ENCODE peak calls at places on chromosomes 6 and 20, in four cellular contexts. U is pancreas, N is breast epithelium, X is colonic mucosa. W is an unnamed sample. For H3K4me1, the result is how much of the 10 kb centered on the place peaks cover.

GRCh38 chr6:11668455-11668854 is 110.1 kb downstream of the ADTRP start:
- DNase-seq in N (no peak), U (no peak), X (no peak), W (no peak)

GRCh38 chr20:1390552-1391403 is 2.1 kb downstream of the FKBP1A start:
- DNase-seq in U (no peak), X (peak), N (no peak), W (no peak)

GRCh38 chr6:56890683-56891429 is 64.1 kb upstream of the BEND6 start:
- DNase-seq in X (no peak), N (no peak), U (no peak), W (no peak)

GRCh38 chr20:40486297-40486696 is 202.7 kb downstream of the MAFB start:
- DNase-seq in X (no peak), U (no peak), N (no peak), W (no peak)

GRCh38 chr20:5870462-5871021 is 79.8 kb downstream of the TRMT6 start:
- DNase-seq in N (no peak), X (no peak), U (no peak), W (no peak)

GRCh38 chr20:32234135-32234808 is 26.6 kb downstream of the POFUT1 start:
- DNase-seq in U (no peak), N (no peak), X (no peak), W (no peak)

GRCh38 chr6:169070506-169071176 is 183.0 kb downstream of the THBS2 start:
- DNase-seq in X (peak), N (no peak), U (peak), W (peak)

GRCh38 chr6:43434441-43434840 is 7.1 kb downstream of the ABCC10 start:
- DNase-seq in U (no peak), N (no peak), X (no peak), W (peak)

GRCh38 chr6:52089758-52090348 is 2.4 kb upstream of the PKHD1 start:
- DNase-seq in X (no peak), U (no peak), N (no peak), W (no peak)

GRCh38 chr6:39937686-39938333 is 3.5 kb upstream of the MOCS1 start:
- DNase-seq in N (no peak), U (no peak), X (peak), W (no peak)

GRCh38 chr6:47175656-47176055 is 133.5 kb upstream of the ADGRF1 start:
- DNase-seq in N (no peak), U (no peak), X (no peak), W (no peak)

GRCh38 chr20:63617092-63617875 is 9.6 kb downstream of the GMEB2 start:
- DNase-seq in N (no peak), U (no peak), X (no peak), W (no peak)

GRCh38 chr20:33211817-33212424 is 5.2 kb upstream of the BPIFA3 start:
- DNase-seq in X (peak), N (no peak), U (peak), W (no peak)

GRCh38 chr6:35028781-35029180 is 112.4 kb downstream of the TCP11 start:
- DNase-seq in X (no peak), N (no peak), U (no peak), W (no peak)

GRCh38 chr20:39880890-39881289 is 808.1 kb downstream of the MAFB start:
- DNase-seq in N (no peak), X (no peak), U (no peak), W (no peak)

GRCh38 chr6:39072830-39073229 is 24.2 kb downstream of the GLP1R start:
- DNase-seq in X (no peak), U (no peak), N (no peak), W (no peak)

GRCh38 chr6:34001706-34002645 is 143.9 kb downstream of the GRM4 start:
- DNase-seq in X (no peak), U (no peak), N (no peak), W (no peak)

GRCh38 chr20:4512891-4513550 is 208.7 kb upstream of the PRND start:
- DNase-seq in X (no peak), U (no peak), N (no peak), W (no peak)

GRCh38 chr20:3606021-3606420 is 57.2 kb downstream of the GFRA4 start:
- DNase-seq in N (no peak), U (no peak), X (no peak), W (no peak)

GRCh38 chr20:6831461-6831860 is 64.0 kb downstream of the BMP2 start:
- DNase-seq in N (no peak), X (no peak), U (no peak), W (no peak)

GRCh38 chr20:1440024-1440423 is 26.6 kb downstream of the NSFL1C start:
- DNase-seq in N (no peak), U (no peak), X (no peak), W (no peak)

GRCh38 chr6:42263165-42263852 is 45.6 kb upstream of the MRPS10 start:
- DNase-seq in X (no peak), U (no peak), N (no peak), W (no peak)

GRCh38 chr6:54053893-54054391 is 57.3 kb upstream of the MLIP start:
- DNase-seq in U (no peak), X (peak), N (no peak), W (no peak)

GRCh38 chr6:30311101-30311500 is 15.6 kb upstream of the TRIM39 start:
- DNase-seq in N (no peak), X (no peak), U (no peak), W (no peak)

GRCh38 chr20:52083627-52084232 is 107.8 kb downstream of the ZFP64 start:
- DNase-seq in N (no peak), X (peak), U (peak), W (no peak)

GRCh38 chr6:42083530-42083929 is 33.2 kb downstream of the TAF8 start:
- DNase-seq in U (no peak), X (no peak), N (no peak), W (no peak)

GRCh38 chr6:107656883-107657282 is 167.0 kb downstream of the SOBP start:
- DNase-seq in X (no peak), N (no peak), U (no peak), W (peak)

GRCh38 chr6:104161960-104162669 is 697.6 kb downstream of the HACE1 start:
- DNase-seq in N (no peak), U (no peak), X (no peak), W (no peak)

GRCh38 chr20:1946762-1947534 is 46.9 kb downstream of the PDYN start:
- DNase-seq in N (no peak), U (no peak), X (peak), W (peak)

GRCh38 chr6:169566961-169567360 is 134.9 kb downstream of the WDR27 start:
- DNase-seq in N (no peak), X (no peak), U (no peak), W (no peak)

GRCh38 chr6:35343092-35343834 is 905 bp downstream of the PPARD start:
- DNase-seq in X (peak), U (peak), N (no peak), W (peak)

GRCh38 chr6:35202066-35202546 is 11.7 kb upstream of the SCUBE3 start:
- DNase-seq in U (no peak), X (peak), N (no peak), W (peak)

GRCh38 chr6:36771145-36771544 is 68.1 kb downstream of the CPNE5 start:
- DNase-seq in X (no peak), N (no peak), U (no peak), W (no peak)
- H3K4me1 ChIP-seq in X (under half), N (under half), U (under half), W (half or more)

DNA sequence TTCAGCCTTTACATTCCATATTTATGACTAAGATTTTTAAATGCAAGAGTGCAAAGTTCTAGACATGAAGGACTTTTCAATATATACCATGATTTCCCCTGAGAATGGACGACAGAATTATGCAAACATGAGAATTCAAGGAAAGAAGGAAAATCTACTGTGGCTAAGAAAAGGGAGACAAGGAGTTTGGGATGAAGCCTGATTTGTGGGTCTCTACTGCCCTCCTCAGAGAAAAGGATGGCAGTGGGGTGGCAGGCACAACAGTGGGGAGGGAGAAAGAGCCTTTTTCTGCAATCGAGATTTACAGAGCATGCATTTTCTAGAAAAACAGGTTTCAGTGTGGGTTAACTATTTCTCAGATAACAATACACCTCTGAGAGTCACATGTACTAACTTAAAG is 466.9 kb upstream of the NRSN1 start:
- DNase-seq in X (no peak), U (no peak), N (no peak), W (no peak)
- TF ChIP-seq CTCF in X (peak), U (no peak), N (peak), W (peak)

DNA sequence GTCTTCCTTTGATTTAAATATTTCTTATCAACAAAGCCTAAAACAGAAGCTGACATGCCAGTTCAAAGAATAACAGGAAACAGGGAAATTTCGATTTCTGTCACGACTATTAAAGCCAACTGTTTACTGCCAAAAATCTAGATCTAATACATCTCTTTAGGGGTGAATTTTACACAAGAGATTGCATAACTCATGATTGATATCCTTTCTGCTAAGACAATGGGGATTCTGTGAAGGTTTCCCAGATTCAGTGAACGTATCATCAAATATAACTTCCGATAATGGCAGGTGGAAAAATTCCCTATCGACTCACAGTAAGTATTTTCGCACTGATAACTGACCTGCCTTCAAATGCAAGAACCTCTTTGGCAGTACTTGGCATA is 42.9 kb downstream of the NHSL1 start:
- DNase-seq in X (no peak), N (no peak), U (no peak), W (no peak)
- H3K27ac ChIP-seq in X (peak), N (peak), U (peak), W (no peak)

DNA sequence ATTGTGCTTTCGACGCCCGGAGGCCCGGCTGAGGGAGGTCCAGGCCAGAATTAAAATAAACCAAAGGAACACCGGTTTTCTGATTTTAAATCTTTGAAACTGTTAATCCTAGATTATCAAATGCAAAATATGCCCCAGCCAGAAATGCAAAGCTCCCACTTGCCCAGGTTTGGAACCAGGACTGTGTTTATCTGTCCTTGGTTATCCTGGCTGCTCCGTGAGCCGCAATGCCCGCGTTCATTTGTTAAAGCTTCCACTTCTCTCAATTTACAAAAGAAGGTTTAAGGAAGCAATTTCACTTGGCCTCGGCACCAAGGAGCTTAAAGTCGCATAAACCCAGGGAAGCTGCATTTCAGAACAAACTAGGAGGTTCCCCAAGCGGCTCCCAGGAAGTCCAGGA is 250.0 kb downstream of the TAF4 start:
- DNase-seq in N (no peak), X (no peak), U (no peak), W (no peak)
- H3K4me1 ChIP-seq in N (under half), X (under half), U (under half), W (under half)

GRCh38 chr6:159463440-159463839 is 229.6 kb downstream of the SOD2 start:
- DNase-seq in X (no peak), N (no peak), U (no peak), W (no peak)
- TF ChIP-seq CTCF in X (no peak), N (no peak), U (no peak), W (peak)

GRCh38 chr6:7633361-7633760 is 43.4 kb downstream of the SNRNP48 start:
- DNase-seq in N (no peak), U (no peak), X (no peak), W (no peak)

GRCh38 chr6:7630792-7631191 is 40.8 kb downstream of the SNRNP48 start:
- DNase-seq in N (no peak), U (no peak), X (no peak), W (no peak)

GRCh38 chr6:7629321-7629720 is 39.3 kb downstream of the SNRNP48 start:
- DNase-seq in U (no peak), X (no peak), N (no peak), W (no peak)

GRCh38 chr6:7631466-7631865 is 41.5 kb downstream of the SNRNP48 start:
- DNase-seq in N (no peak), U (no peak), X (no peak), W (no peak)

DNA sequence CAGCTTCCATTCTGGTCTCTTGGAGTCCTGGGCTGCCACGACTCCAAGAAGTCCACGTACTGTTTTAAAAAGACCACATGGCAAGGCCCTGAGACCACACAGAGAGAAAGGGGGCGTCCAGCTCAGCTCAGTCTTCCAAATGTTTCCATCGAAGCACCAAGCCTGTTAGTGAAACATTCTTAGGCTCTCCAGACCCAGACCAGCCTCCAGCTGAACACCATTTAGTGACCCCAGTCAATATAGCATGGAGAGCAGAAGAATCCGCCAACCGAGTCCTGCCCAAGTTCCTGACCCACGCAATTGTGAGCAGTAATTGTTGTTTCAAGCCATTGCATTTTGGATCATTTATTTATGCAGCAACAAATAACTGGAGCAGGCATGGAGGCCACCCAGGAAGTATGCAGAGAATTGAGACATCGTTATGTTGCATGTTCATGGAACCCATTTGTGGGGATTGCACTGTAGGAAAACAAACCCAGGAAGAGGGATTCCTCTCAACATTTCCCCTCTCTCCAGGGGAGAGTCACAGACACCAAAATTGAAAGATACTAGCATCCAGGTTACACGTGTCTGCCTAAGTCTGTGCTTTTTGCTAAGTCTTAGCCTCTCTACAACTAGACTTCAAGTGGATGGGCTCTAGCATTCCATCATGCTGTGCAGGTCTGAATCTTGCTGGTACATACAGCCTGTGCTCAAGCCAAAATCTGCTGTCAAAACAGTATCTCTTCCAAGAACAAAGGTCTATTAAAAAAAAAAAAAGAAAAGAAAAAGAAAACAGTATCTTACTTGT is 42.7 kb downstream of the SNRNP48 start:
- DNase-seq in U (no peak), X (no peak), N (no peak), W (no peak)
- H3K27ac ChIP-seq in U (no peak), X (no peak), N (no peak), W (no peak)

DNA sequence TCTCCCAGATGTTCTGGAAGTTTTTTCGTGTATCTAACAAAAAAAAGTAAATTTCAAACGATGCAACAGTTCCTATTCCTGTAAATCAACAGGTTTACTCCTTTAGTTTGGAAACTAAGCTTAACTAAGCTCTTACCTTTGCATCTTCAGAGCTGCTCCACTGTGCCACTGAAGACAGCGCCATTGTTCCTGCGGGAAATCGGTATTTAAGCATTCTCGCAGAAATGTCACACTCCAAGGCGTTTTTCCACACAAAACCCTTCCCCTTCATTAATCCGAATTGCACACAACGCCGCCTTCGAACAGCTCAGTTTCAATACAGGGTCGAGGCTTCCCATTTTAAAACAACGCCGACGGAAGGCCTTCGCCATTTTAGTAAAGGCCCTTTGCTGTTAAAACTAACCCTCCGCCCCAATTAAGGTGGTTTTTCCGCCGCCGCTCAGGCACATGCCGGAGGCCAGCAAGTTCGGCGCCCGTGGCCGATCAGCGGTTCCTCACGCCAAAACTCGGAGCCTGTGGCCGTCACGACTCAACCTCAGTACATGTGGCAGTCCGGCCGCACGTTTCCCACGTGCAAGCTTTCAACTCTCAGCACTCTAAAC is 35.4 kb upstream of the SYNCRIP start:
- DNase-seq in N (no peak), U (no peak), X (no peak), W (no peak)
- H3K4me1 ChIP-seq in N (under half), U (under half), X (under half), W (half or more)

GRCh38 chr6:110532401-110532800 is 56.0 kb upstream of the SLC22A16 start:
- DNase-seq in N (no peak), X (no peak), U (no peak), W (no peak)

GRCh38 chr6:110537208-110538123 is 61.1 kb upstream of the SLC22A16 start:
- DNase-seq in N (no peak), X (no peak), U (no peak), W (no peak)

GRCh38 chr6:110538416-110539060 is 62.1 kb upstream of the SLC22A16 start:
- DNase-seq in X (no peak), U (no peak), N (no peak), W (no peak)

GRCh38 chr6:110530671-110531070 is 54.3 kb upstream of the SLC22A16 start:
- DNase-seq in N (no peak), X (no peak), U (no peak), W (no peak)

DNA sequence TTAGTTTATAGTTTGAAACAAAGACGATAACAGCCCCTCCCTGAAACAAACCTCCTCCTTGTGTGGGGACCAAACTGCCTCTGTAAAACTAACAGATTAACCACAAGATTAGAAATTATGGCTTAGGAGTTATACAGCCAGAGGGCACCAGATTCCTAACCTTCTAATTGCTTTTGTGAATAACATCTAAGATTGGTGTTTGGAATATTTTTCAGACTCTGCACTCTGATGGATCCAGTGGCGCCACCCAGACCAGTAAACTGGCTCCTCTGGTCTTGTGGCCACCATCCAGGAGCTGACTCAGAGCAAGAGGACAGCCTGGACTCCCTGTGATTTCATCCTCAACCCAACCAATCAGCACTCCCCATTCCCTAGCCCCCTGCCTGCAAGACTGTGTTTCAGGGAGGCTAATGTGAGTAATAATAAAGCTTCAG is 58.3 kb upstream of the SLC22A16 start:
- DNase-seq in X (peak), N (no peak), U (no peak), W (no peak)
- TF ChIP-seq CTCF in X (no peak), N (no peak), U (no peak), W (peak)

GRCh38 chr20:22689246-22689645 is 104.9 kb upstream of the FOXA2 start:
- DNase-seq in X (no peak), U (no peak), N (no peak), W (no peak)

GRCh38 chr20:22690000-22690399 is 105.6 kb upstream of the FOXA2 start:
- DNase-seq in U (no peak), N (no peak), X (no peak), W (no peak)

GRCh38 chr20:22691369-22692118 is 107.2 kb upstream of the FOXA2 start:
- DNase-seq in X (peak), U (peak), N (peak), W (peak)

GRCh38 chr20:22690616-22691179 is 106.3 kb upstream of the FOXA2 start:
- DNase-seq in U (no peak), X (no peak), N (no peak), W (no peak)

DNA sequence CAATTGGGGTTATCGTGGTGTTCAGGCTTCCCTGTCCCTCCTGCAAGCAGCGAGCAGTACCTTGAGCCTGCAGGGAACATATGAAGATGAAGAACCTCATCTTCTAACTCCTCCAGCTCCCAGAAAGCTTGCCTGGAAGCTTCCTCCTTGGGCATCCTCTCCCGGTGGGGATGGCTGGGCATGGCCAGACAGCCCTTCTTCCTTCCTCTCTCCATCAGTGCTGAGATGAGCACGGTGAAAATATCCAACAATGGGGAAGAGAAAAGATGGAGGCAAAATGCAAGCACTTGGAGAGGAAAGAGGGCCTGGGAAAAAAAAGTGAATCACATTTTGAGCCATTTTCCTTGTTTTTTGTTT is 107.7 kb upstream of the FOXA2 start:
- DNase-seq in X (no peak), N (no peak), U (no peak), W (no peak)
- H3K27ac ChIP-seq in X (no peak), N (no peak), U (no peak), W (peak)